ENCODE peak calls at places on chromosome 16, in eight cellular contexts. One of them, this sample, is unnamed.

GRCh38 chr16:50381679-50382440 is 13.1 kb upstream of the BRD7 start:
- DNase-seq in fibroblast of lung: no peak
- DNase-seq in uterus: no peak
- DNase-seq in CD8-positive, alpha-beta memory T cell: no peak
- DNase-seq in lung: no peak
- DNase-seq in CD8-positive, alpha-beta T cell: no peak
- DNase-seq in left ventricle myocardium inferior: no peak
- DNase-seq in colonic mucosa: no peak
- DNase-seq in this sample: no peak

GRCh38 chr16:27154573-27155521 is 48.5 kb upstream of the KDM8 start:
- DNase-seq in CD8-positive, alpha-beta memory T cell: peak
- DNase-seq in left ventricle myocardium inferior: peak
- DNase-seq in uterus: peak
- DNase-seq in colonic mucosa: peak
- DNase-seq in CD8-positive, alpha-beta T cell: peak
- DNase-seq in lung: peak
- DNase-seq in fibroblast of lung: peak
- DNase-seq in this sample: no peak

GRCh38 chr16:84169765-84170310 is 17.0 kb downstream of the TAF1C start:
- DNase-seq in left ventricle myocardium inferior: no peak
- DNase-seq in colonic mucosa: no peak
- DNase-seq in CD8-positive, alpha-beta T cell: no peak
- DNase-seq in fibroblast of lung: no peak
- DNase-seq in CD8-positive, alpha-beta memory T cell: no peak
- DNase-seq in uterus: no peak
- DNase-seq in lung: no peak
- DNase-seq in this sample: no peak

GRCh38 chr16:71811261-71811803 is 2.7 kb upstream of the AP1G1 start:
- DNase-seq in CD8-positive, alpha-beta T cell: no peak
- DNase-seq in left ventricle myocardium inferior: no peak
- DNase-seq in lung: no peak
- DNase-seq in fibroblast of lung: peak
- DNase-seq in colonic mucosa: no peak
- DNase-seq in CD8-positive, alpha-beta memory T cell: peak
- DNase-seq in uterus: no peak
- DNase-seq in this sample: no peak

GRCh38 chr16:9849697-9850245 is 332.5 kb downstream of the GRIN2A start:
- DNase-seq in uterus: no peak
- DNase-seq in CD8-positive, alpha-beta memory T cell: no peak
- DNase-seq in CD8-positive, alpha-beta T cell: no peak
- DNase-seq in colonic mucosa: no peak
- DNase-seq in fibroblast of lung: no peak
- DNase-seq in left ventricle myocardium inferior: no peak
- DNase-seq in lung: no peak
- DNase-seq in this sample: no peak

GRCh38 chr16:79497951-79498350 is 102.6 kb downstream of the MAF start:
- DNase-seq in CD8-positive, alpha-beta memory T cell: peak
- DNase-seq in fibroblast of lung: no peak
- DNase-seq in left ventricle myocardium inferior: no peak
- DNase-seq in colonic mucosa: no peak
- DNase-seq in uterus: no peak
- DNase-seq in lung: no peak
- DNase-seq in CD8-positive, alpha-beta T cell: no peak
- DNase-seq in this sample: no peak

GRCh38 chr16:52743702-52744101 is 196.8 kb upstream of the TOX3 start:
- DNase-seq in left ventricle myocardium inferior: no peak
- DNase-seq in uterus: no peak
- DNase-seq in lung: no peak
- DNase-seq in CD8-positive, alpha-beta memory T cell: no peak
- DNase-seq in CD8-positive, alpha-beta T cell: no peak
- DNase-seq in colonic mucosa: no peak
- DNase-seq in fibroblast of lung: no peak
- DNase-seq in this sample: no peak

GRCh38 chr16:58053682-58054005 is 28.1 kb downstream of the MMP15 start:
- DNase-seq in CD8-positive, alpha-beta T cell: no peak
- DNase-seq in CD8-positive, alpha-beta memory T cell: no peak
- DNase-seq in colonic mucosa: no peak
- DNase-seq in fibroblast of lung: no peak
- DNase-seq in left ventricle myocardium inferior: no peak
- DNase-seq in lung: no peak
- DNase-seq in uterus: no peak
- DNase-seq in this sample: no peak

GRCh38 chr16:2867987-2868789 is 10.2 kb upstream of the PRSS22 start:
- DNase-seq in CD8-positive, alpha-beta T cell: peak
- DNase-seq in uterus: peak
- DNase-seq in left ventricle myocardium inferior: peak
- DNase-seq in lung: peak
- DNase-seq in CD8-positive, alpha-beta memory T cell: peak
- DNase-seq in fibroblast of lung: peak
- DNase-seq in colonic mucosa: peak
- DNase-seq in this sample: peak

GRCh38 chr16:11493531-11493929 is 93.2 kb downstream of the LITAF start:
- DNase-seq in fibroblast of lung: no peak
- DNase-seq in left ventricle myocardium inferior: no peak
- DNase-seq in uterus: no peak
- DNase-seq in CD8-positive, alpha-beta memory T cell: no peak
- DNase-seq in CD8-positive, alpha-beta T cell: no peak
- DNase-seq in colonic mucosa: no peak
- DNase-seq in lung: no peak
- DNase-seq in this sample: no peak
- H3K4me3 ChIP-seq in fibroblast of lung: no peak
- H3K4me3 ChIP-seq in left ventricle myocardium inferior: no peak
- H3K4me3 ChIP-seq in uterus: no peak
- H3K4me3 ChIP-seq in CD8-positive, alpha-beta memory T cell: no peak
- H3K4me3 ChIP-seq in CD8-positive, alpha-beta T cell: no peak
- H3K4me3 ChIP-seq in colonic mucosa: no peak
- H3K4me3 ChIP-seq in lung: no peak
- H3K4me3 ChIP-seq in this sample: no peak

DNA sequence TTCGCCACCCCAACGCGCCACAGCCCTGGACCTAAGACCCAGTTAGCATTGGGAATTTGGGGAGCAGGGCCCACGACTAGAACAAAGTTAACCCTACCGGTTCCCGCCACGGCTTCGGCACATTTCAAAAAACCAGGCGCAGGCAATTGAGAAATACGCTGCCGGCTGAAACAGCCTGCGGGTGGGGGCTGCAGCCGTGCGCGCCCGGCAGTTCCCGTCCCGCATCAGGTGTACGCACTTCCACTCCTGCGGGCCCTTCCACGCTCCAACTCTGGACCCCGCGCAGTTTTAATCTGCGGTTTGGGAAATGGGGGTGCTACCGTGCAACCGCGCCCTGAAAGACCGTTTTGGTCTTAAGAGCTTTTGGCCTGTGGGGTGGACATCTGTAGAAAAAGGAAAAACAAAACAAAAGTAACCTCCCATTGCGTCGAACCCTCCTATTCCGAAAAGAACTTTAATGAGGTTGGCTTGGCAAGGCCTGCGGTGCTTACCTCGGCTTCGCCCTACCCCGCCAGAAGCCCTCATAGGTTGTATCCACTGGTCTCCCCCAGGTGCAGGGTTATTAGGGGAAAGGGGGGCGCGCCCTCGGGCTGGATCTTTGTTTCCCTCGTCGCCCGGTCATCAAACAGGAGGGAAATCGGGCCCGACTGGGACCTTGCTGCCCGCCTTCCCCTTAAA is 7.1 kb downstream of the IRX5 start:
- DNase-seq in uterus: no peak
- DNase-seq in colonic mucosa: no peak
- DNase-seq in CD8-positive, alpha-beta T cell: no peak
- DNase-seq in left ventricle myocardium inferior: no peak
- DNase-seq in lung: no peak
- DNase-seq in fibroblast of lung: no peak
- DNase-seq in CD8-positive, alpha-beta memory T cell: no peak
- DNase-seq in this sample: no peak
- H3K4me3 ChIP-seq in uterus: no peak
- H3K4me3 ChIP-seq in colonic mucosa: no peak
- H3K4me3 ChIP-seq in CD8-positive, alpha-beta T cell: no peak
- H3K4me3 ChIP-seq in left ventricle myocardium inferior: peak
- H3K4me3 ChIP-seq in lung: no peak
- H3K4me3 ChIP-seq in fibroblast of lung: no peak
- H3K4me3 ChIP-seq in CD8-positive, alpha-beta memory T cell: no peak
- H3K4me3 ChIP-seq in this sample: peak

GRCh38 chr16:81637336-81638235 is 141.5 kb upstream of the PLCG2 start:
- DNase-seq in lung: no peak
- DNase-seq in uterus: no peak
- DNase-seq in colonic mucosa: no peak
- DNase-seq in fibroblast of lung: no peak
- DNase-seq in left ventricle myocardium inferior: no peak
- DNase-seq in CD8-positive, alpha-beta T cell: no peak
- DNase-seq in CD8-positive, alpha-beta memory T cell: no peak
- DNase-seq in this sample: no peak
- H3K4me3 ChIP-seq in lung: no peak
- H3K4me3 ChIP-seq in uterus: no peak
- H3K4me3 ChIP-seq in colonic mucosa: no peak
- H3K4me3 ChIP-seq in fibroblast of lung: no peak
- H3K4me3 ChIP-seq in left ventricle myocardium inferior: no peak
- H3K4me3 ChIP-seq in CD8-positive, alpha-beta T cell: no peak
- H3K4me3 ChIP-seq in CD8-positive, alpha-beta memory T cell: no peak
- H3K4me3 ChIP-seq in this sample: no peak

GRCh38 chr16:23317266-23317661 is 15.2 kb downstream of the SCNN1B start:
- DNase-seq in CD8-positive, alpha-beta memory T cell: no peak
- DNase-seq in fibroblast of lung: no peak
- DNase-seq in colonic mucosa: peak
- DNase-seq in uterus: no peak
- DNase-seq in lung: peak
- DNase-seq in left ventricle myocardium inferior: no peak
- DNase-seq in CD8-positive, alpha-beta T cell: no peak
- DNase-seq in this sample: no peak
- H3K4me3 ChIP-seq in CD8-positive, alpha-beta memory T cell: no peak
- H3K4me3 ChIP-seq in fibroblast of lung: no peak
- H3K4me3 ChIP-seq in colonic mucosa: no peak
- H3K4me3 ChIP-seq in uterus: no peak
- H3K4me3 ChIP-seq in lung: no peak
- H3K4me3 ChIP-seq in left ventricle myocardium inferior: no peak
- H3K4me3 ChIP-seq in CD8-positive, alpha-beta T cell: no peak
- H3K4me3 ChIP-seq in this sample: no peak

This sample was measured in RWPE2.